ENCODE peak calls at places on chromosomes 4 and X, in nine cellular contexts. K is upper lobe of right lung, P is sigmoid colon, U is astrocyte of the spinal cord, X is ovary, Q is AG09309, R is pancreas, I is glutamatergic neuron, M is MM.1S. V is an unnamed sample.

GRCh38 chr4:22515888-22516541 is at the start of gene ADGRA3:
- DNase-seq in I (peak; percentile 87), P (peak; percentile 88), Q (no peak), U (peak; percentile 75), M (peak; percentile 57), X (peak; percentile 68), R (peak; percentile 83), K (peak; percentile 90), V (peak; percentile 56)

GRCh38 chr4:152886201-152886600 is 49.9 kb upstream of the FHDC1 start:
- DNase-seq in Q (no peak), M (no peak), U (no peak), P (no peak), R (no peak), K (no peak), I (no peak), X (no peak), V (no peak)

GRCh38 chr4:17120761-17121160 is 222.3 kb upstream of the LDB2 start:
- DNase-seq in U (no peak), P (no peak), K (no peak), I (no peak), M (no peak), X (no peak), R (no peak), Q (no peak), V (no peak)

GRCh38 chr4:84530871-84531270 is 31.8 kb upstream of the NKX6-1 start:
- DNase-seq in U (peak; percentile 4), R (no peak), M (no peak), Q (no peak), X (no peak), K (no peak), P (no peak), I (no peak), V (no peak)

GRCh38 chr4:139628184-139629012 is 37.2 kb upstream of the MGST2 start:
- DNase-seq in U (no peak), I (no peak), X (no peak), Q (no peak), K (peak; percentile 69), P (no peak), M (no peak), R (no peak), V (no peak)

GRCh38 chr4:81032174-81032551 is 1.7 kb downstream of the BMP3 start:
- DNase-seq in P (no peak), I (no peak), M (no peak), Q (no peak), U (no peak), R (no peak), X (no peak), K (no peak), V (no peak)

GRCh38 chr4:71520850-71521249 is 182.0 kb downstream of the SLC4A4 start:
- DNase-seq in U (no peak), R (no peak), Q (no peak), M (no peak), X (no peak), P (no peak), K (no peak), I (no peak), V (no peak)

GRCh38 chrX:97597954-97598353 is 714.2 kb downstream of the RPA4 start:
- DNase-seq in K (no peak), P (no peak), R (no peak), M (no peak), X (no peak), I (no peak), Q (no peak), U (no peak), V (no peak)

GRCh38 chr4:176545886-176546285 is 226.1 kb downstream of the SPCS3 start:
- DNase-seq in X (no peak), P (no peak), U (peak; percentile 18), I (no peak), Q (no peak), R (no peak), M (no peak), K (no peak), V (no peak)

GRCh38 chrX:9788908-9789307 is 2.7 kb downstream of the SHROOM2 start:
- DNase-seq in U (no peak), K (no peak), P (no peak), R (no peak), X (peak; percentile 52), I (no peak), M (no peak), Q (no peak), V (no peak)

GRCh38 chr4:145437466-145437865 is 44.2 kb upstream of the SMAD1 start:
- DNase-seq in P (no peak), R (no peak), I (no peak), K (no peak), U (no peak), M (no peak), X (no peak), Q (no peak), V (no peak)
- TF ChIP-seq CTCF in P (no peak), R (no peak), I (no peak), K (no peak), U (no peak), M (no peak), X (no peak), Q (no peak), V (no peak)

DNA sequence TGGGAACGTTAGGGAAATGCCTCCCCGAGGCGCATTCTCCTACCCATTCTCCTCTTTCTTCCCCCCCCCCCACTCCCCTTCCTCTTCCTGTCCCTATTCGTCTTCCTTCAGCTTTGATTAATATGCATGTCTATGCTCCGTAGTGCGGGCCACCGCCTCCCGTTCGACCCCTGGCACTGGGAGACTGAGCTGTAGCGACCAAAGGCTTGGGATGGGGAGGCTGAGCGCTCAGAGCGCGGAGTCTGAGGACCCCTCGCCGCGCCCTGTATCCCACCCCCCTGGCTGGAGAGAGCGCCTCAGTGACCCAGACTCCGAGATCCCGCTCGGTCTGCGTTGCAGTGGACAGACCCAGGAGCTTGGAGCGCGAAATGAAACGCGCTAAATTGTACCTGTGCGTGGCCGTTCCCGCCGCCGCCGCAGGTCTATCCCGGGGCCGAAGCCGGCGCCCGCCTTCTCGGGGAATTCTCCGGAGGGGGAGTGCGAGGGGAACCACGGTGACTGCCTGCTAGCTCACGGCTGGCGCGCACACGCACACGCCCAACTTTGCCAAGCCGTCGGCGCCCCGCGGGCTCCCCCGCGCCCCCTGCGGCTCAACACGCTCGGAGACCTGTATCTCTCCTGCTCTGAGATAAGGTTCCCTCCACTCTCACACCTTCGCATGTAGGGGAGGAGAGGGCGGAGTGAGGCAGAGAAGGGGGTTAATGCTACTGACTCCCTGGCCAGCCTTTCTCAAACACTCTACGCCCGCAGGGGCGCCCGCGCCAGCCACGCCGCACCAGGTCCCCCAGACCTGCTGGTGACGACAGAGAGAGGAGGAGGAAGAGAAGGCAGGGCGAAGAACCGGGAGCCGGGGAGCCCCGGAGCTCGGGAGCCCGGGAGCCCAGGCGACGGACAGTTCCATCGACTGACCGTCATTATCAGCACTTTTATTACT is 1.5 kb upstream of the PTCHD1 start:
- DNase-seq in M (no peak), Q (no peak), U (no peak), I (peak; percentile 19), K (no peak), X (no peak), P (no peak), R (no peak), V (peak; percentile 9)
- TF ChIP-seq CTCF in M (no peak), Q (no peak), U (no peak), I (no peak), K (no peak), X (no peak), P (peak; percentile 7), R (no peak), V (no peak)

GRCh38 chrX:122777766-122778165 is 406.3 kb upstream of the GRIA3 start:
- DNase-seq in I (no peak), Q (no peak), P (no peak), R (no peak), X (no peak), K (no peak), M (no peak), U (no peak), V (no peak)

GRCh38 chrX:122770581-122770980 is 413.5 kb upstream of the GRIA3 start:
- DNase-seq in Q (no peak), X (no peak), K (no peak), R (no peak), P (no peak), I (no peak), U (no peak), M (peak; percentile 39), V (no peak)

DNA sequence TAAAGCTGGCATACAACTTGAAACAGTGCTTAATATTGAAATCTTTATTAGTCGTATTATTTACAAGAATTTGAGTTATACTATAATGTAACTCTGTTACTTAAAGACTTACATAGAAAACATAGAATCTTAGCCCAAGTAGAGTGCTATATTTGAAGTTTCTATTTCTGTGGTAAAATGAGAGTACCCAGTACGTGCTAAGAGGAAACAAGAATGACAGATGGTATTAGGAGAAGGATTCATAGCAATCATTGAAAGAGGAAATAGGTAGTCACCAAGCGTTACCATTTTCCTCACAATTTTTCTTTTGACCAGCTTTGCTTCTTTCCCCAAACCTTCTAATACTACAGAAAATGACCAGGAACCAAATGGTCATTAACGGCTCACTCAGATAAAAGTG is 412.1 kb upstream of the GRIA3 start:
- DNase-seq in P (no peak), Q (no peak), X (no peak), U (no peak), K (no peak), M (peak; percentile 37), I (no peak), R (no peak), V (no peak)
- TF ChIP-seq CTCF in P (no peak), Q (no peak), X (no peak), U (no peak), K (no peak), M (no peak), I (no peak), R (no peak), V (no peak)

GRCh38 chrX:7127058-7127457 is 20.5 kb upstream of the STS start:
- DNase-seq in R (no peak), U (no peak), Q (no peak), K (no peak), P (no peak), M (no peak), I (no peak), X (no peak), V (no peak)

GRCh38 chrX:7131621-7132020 is 15.9 kb upstream of the STS start:
- DNase-seq in X (no peak), U (no peak), P (no peak), I (no peak), Q (no peak), M (no peak), K (no peak), R (no peak), V (no peak)

GRCh38 chrX:7133036-7133412 is 14.5 kb upstream of the STS start:
- DNase-seq in I (no peak), X (no peak), Q (no peak), U (peak; percentile 21), R (no peak), K (no peak), P (no peak), M (no peak), V (no peak)

DNA sequence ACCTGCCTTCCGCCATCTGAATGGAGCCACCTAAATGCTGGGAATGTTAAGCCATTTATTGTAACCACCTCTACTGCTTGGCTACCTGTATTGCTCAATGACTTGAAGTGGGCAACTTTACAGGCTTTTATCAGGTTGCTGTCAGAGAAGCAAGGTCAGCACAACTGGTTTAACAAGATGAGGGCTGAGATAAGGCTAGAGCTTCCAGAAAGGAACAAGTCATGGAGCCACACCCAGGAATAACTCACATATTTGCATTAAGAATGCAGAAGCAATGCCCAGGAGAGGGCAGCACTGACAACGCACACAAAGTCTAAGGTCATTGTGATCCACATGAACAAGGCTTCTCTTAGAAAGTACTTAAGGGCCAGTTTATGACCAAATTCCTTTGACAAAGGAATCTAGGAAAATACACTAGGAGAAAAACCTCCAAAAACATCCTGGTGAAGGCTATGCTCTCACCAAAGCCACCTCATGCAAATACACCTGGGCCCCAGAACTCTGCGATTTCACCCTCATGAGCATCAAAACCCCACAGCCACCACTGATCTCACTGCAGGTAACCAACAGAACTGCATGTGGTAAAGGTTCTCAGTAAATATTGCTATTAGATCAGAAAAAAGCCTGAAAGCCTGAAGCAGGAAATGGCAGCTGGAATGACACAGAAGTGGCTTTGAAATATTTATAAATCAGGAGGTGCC is 15.0 kb upstream of the STS start:
- DNase-seq in U (peak; percentile 79), Q (peak; percentile 55), M (no peak), K (peak; percentile 67), X (no peak), I (peak; percentile 35), R (peak; percentile 70), P (no peak), V (no peak)
- TF ChIP-seq CTCF in U (peak; percentile 65), Q (peak; percentile 71), M (peak; percentile 10), K (peak; percentile 39), X (no peak), I (no peak), R (no peak), P (no peak), V (peak; percentile 62)